ENCODE peak calls at places on chromosomes 3 and 15, in seven cellular contexts. L, Z, D, E, M, F and K are unnamed samples.
A peak's percentile ranks its signal among the peaks of the same experiment; 100 is the strongest.

GRCh38 chr3:129068291-129068886 is 7.8 kb downstream of the GP9 start:
- DNase-seq in E (no peak), F (no peak), L (no peak), Z (peak; percentile 25), D (no peak), M (no peak), K (no peak)

GRCh38 chr3:125161607-125162219 is 50.8 kb downstream of the SLC12A8 start:
- DNase-seq in Z (no peak), L (peak; percentile 77), F (no peak), E (no peak), M (peak; percentile 49), D (no peak), K (no peak)

GRCh38 chr3:54870423-54870822 is 57.4 kb downstream of the LRTM1 start:
- DNase-seq in D (no peak), F (peak; percentile 98), E (peak; percentile 96), Z (no peak), L (no peak), M (peak; percentile 95), K (no peak)

GRCh38 chr15:71337197-71337845 is 222.1 kb downstream of the THSD4 start:
- DNase-seq in L (no peak), E (peak; percentile 82), Z (no peak), D (peak; percentile 39), F (no peak), M (peak; percentile 12), K (no peak)

GRCh38 chr3:175002732-175003143 is 143.6 kb downstream of the NAALADL2 start:
- DNase-seq in D (no peak), M (peak; percentile 96), Z (no peak), F (peak; percentile 99), E (peak; percentile 98), L (no peak), K (no peak)

GRCh38 chr3:81723732-81724313 is 37.6 kb downstream of the GBE1 start:
- DNase-seq in M (peak; percentile 60), L (no peak), Z (no peak), D (no peak), E (peak; percentile 46), F (peak; percentile 25), K (no peak)

GRCh38 chr3:106824856-106825255 is 552.4 kb upstream of the CCDC54 start:
- DNase-seq in L (no peak), Z (no peak), M (peak; percentile 76), F (peak; percentile 58), D (peak; percentile 56), E (peak; percentile 96), K (no peak)

GRCh38 chr15:64921711-64922110 is 10.0 kb downstream of the ANKDD1A start:
- DNase-seq in M (peak; percentile 10), E (no peak), Z (no peak), L (no peak), F (no peak), D (no peak), K (no peak)

GRCh38 chr3:32105291-32106131 is 909 bp upstream of the GPD1L start:
- DNase-seq in L (no peak), M (peak; percentile 48), D (no peak), Z (no peak), E (peak; percentile 6), F (peak; percentile 5), K (no peak)

GRCh38 chr15:99250001-99250400 is 620 bp upstream of the TTC23 start:
- DNase-seq in L (no peak), M (no peak), F (no peak), E (no peak), D (no peak), Z (no peak), K (no peak)

GRCh38 chr3:108131795-108132134 is 40.9 kb upstream of the CD47 start:
- DNase-seq in D (no peak), L (no peak), F (no peak), M (no peak), E (peak; percentile 27), Z (no peak), K (no peak)

GRCh38 chr3:56590814-56591213 is 33.8 kb downstream of the CCDC66 start:
- DNase-seq in F (no peak), M (no peak), E (no peak), Z (no peak), L (no peak), D (no peak), K (no peak)

GRCh38 chr15:49673861-49674260 is 53.0 kb downstream of the DTWD1 start:
- DNase-seq in D (no peak), Z (no peak), E (peak; percentile 25), L (no peak), F (no peak), M (no peak), K (no peak)

GRCh38 chr15:74790080-74790916 is 8.4 kb downstream of the CSK start:
- DNase-seq in Z (peak; percentile 63), E (peak; percentile 93), D (no peak), L (no peak), M (peak; percentile 67), F (peak; percentile 55), K (no peak)

GRCh38 chr15:57992761-57993295 is 72.7 kb downstream of the ALDH1A2 start:
- DNase-seq in E (no peak), D (no peak), F (no peak), Z (no peak), M (no peak), L (no peak), K (no peak)

GRCh38 chr15:90839187-90840071 is 29.0 kb upstream of the FURIN start:
- DNase-seq in E (peak; percentile 49), M (peak; percentile 73), Z (peak; percentile 46), F (no peak), D (peak; percentile 90), L (no peak), K (no peak)

GRCh38 chr3:71784914-71785593 is at the start of gene PROK2:
- DNase-seq in D (peak; percentile 52), E (no peak), Z (peak; percentile 35), F (no peak), L (no peak), M (no peak), K (no peak)

GRCh38 chr3:166190360-166190759 is 353.1 kb upstream of the BCHE start:
- DNase-seq in M (peak; percentile 48), E (peak; percentile 60), L (no peak), F (no peak), D (no peak), Z (no peak), K (no peak)

GRCh38 chr3:127673191-127674098 is 693 bp downstream of the ABTB1 start:
- DNase-seq in L (peak; percentile 88), M (peak; percentile 56), Z (peak; percentile 45), E (peak; percentile 30), F (peak; percentile 49), D (peak; percentile 39), K (no peak)

GRCh38 chr3:73791356-73791755 is 166.6 kb upstream of the PDZRN3 start:
- DNase-seq in F (peak; percentile 78), L (no peak), D (no peak), Z (no peak), M (peak; percentile 59), E (no peak), K (no peak)

GRCh38 chr15:67135494-67135893 is 70.1 kb downstream of the SMAD3 start:
- DNase-seq in L (peak; percentile 35), F (peak; percentile 84), E (peak; percentile 65), M (peak; percentile 86), Z (no peak), D (no peak), K (no peak)

GRCh38 chr15:100592898-100593297 is 9.1 kb downstream of the LINS1 start:
- DNase-seq in M (no peak), E (peak; percentile 88), Z (no peak), F (no peak), L (no peak), D (no peak), K (no peak)

GRCh38 chr3:124886168-124887051 is 755 bp downstream of the ITGB5 start:
- DNase-seq in F (peak; percentile 63), M (peak; percentile 34), D (peak; percentile 75), Z (peak; percentile 48), L (peak; percentile 86), E (peak; percentile 73), K (peak; percentile 58)

GRCh38 chr15:83694030-83694429 is 40.1 kb downstream of the ADAMTSL3 start:
- DNase-seq in F (no peak), Z (no peak), M (peak; percentile 50), D (peak; percentile 56), E (peak; percentile 2), L (no peak), K (no peak)

GRCh38 chr15:95394186-95395067 is 936.1 kb upstream of the NR2F2 start:
- DNase-seq in L (no peak), F (no peak), D (no peak), M (peak; percentile 57), Z (no peak), E (no peak), K (no peak)

GRCh38 chr15:86615816-86616215 is 536.1 kb downstream of the AGBL1 start:
- DNase-seq in E (no peak), D (no peak), Z (no peak), M (no peak), F (no peak), L (no peak), K (no peak)

GRCh38 chr15:81336568-81336967 is 12.6 kb upstream of the STARD5 start:
- DNase-seq in L (no peak), F (peak; percentile 30), D (no peak), Z (no peak), M (peak; percentile 49), E (peak; percentile 29), K (no peak)

GRCh38 chr3:30426319-30426993 is 179.9 kb upstream of the TGFBR2 start:
- DNase-seq in Z (no peak), F (peak; percentile 78), L (peak; percentile 76), D (no peak), M (peak; percentile 80), E (no peak), K (no peak)

GRCh38 chr3:18190646-18191045 is 234.5 kb downstream of the SATB1 start:
- DNase-seq in F (peak; percentile 68), D (no peak), E (no peak), L (no peak), Z (no peak), M (no peak), K (no peak)

GRCh38 chr3:172397716-172398405 is 50.4 kb downstream of the GHSR start:
- DNase-seq in D (no peak), F (peak; percentile 41), M (peak; percentile 39), Z (no peak), E (no peak), L (no peak), K (no peak)

GRCh38 chr3:5122741-5123706 is 932 bp downstream of the ARL8B start:
- DNase-seq in D (peak; percentile 31), E (peak; percentile 51), F (peak; percentile 76), L (no peak), M (peak; percentile 83), Z (no peak), K (no peak)

GRCh38 chr3:37308247-37308646 is 133.9 kb upstream of the LRRFIP2 start:
- DNase-seq in M (peak; percentile 39), F (peak; percentile 34), Z (no peak), L (no peak), D (no peak), E (peak; percentile 33), K (no peak)

GRCh38 chr3:39192490-39193092 is at the start of gene XIRP1:
- DNase-seq in M (no peak), D (no peak), E (peak; percentile 58), F (no peak), Z (peak; percentile 57), L (no peak), K (no peak)

GRCh38 chr3:143970773-143971366 is 753 bp upstream of the DIPK2A start:
- DNase-seq in F (no peak), D (peak; percentile 65), Z (peak; percentile 71), L (peak; percentile 88), E (peak; percentile 55), M (no peak), K (peak; percentile 58)